ENCODE peak calls at places on chromosomes 3 and 15, in six cellular contexts. One of them, this sample, is unnamed.

GRCh38 chr3:50525987-50526386 is 22.6 kb upstream of the CACNA2D2 start:
- DNase-seq in fibroblast of pulmonary artery: peak; percentile 52
- DNase-seq in breast epithelium: no peak
- DNase-seq in psoas muscle: peak; percentile 64
- DNase-seq in DND-41: peak; percentile 74
- DNase-seq in AG04450: no peak
- DNase-seq in this sample: peak; percentile 82

GRCh38 chr15:67085818-67086649 is 20.6 kb downstream of the SMAD3 start:
- DNase-seq in fibroblast of pulmonary artery: peak; percentile 82
- DNase-seq in breast epithelium: no peak
- DNase-seq in psoas muscle: no peak
- DNase-seq in DND-41: no peak
- DNase-seq in AG04450: peak; percentile 62
- DNase-seq in this sample: peak; percentile 66

GRCh38 chr3:115239717-115240116 is 92.6 kb upstream of the ZBTB20 start:
- DNase-seq in fibroblast of pulmonary artery: peak; percentile 99
- DNase-seq in breast epithelium: no peak
- DNase-seq in psoas muscle: peak; percentile 53
- DNase-seq in DND-41: no peak
- DNase-seq in AG04450: peak; percentile 86
- DNase-seq in this sample: peak; percentile 95

GRCh38 chr3:177126015-177126773 is 71.1 kb downstream of the TBL1XR1 start:
- DNase-seq in fibroblast of pulmonary artery: peak; percentile 86
- DNase-seq in breast epithelium: no peak
- DNase-seq in psoas muscle: no peak
- DNase-seq in DND-41: no peak
- DNase-seq in AG04450: no peak
- DNase-seq in this sample: peak; percentile 90

GRCh38 chr3:110562621-110563020 is 509.0 kb upstream of the NECTIN3 start:
- DNase-seq in fibroblast of pulmonary artery: no peak
- DNase-seq in breast epithelium: no peak
- DNase-seq in psoas muscle: no peak
- DNase-seq in DND-41: no peak
- DNase-seq in AG04450: no peak
- DNase-seq in this sample: peak; percentile 14

GRCh38 chr15:70062321-70062956 is 35.3 kb downstream of the TLE3 start:
- DNase-seq in fibroblast of pulmonary artery: peak; percentile 88
- DNase-seq in breast epithelium: peak; percentile 77
- DNase-seq in psoas muscle: peak; percentile 77
- DNase-seq in DND-41: no peak
- DNase-seq in AG04450: peak; percentile 74
- DNase-seq in this sample: peak; percentile 21

GRCh38 chr3:65356331-65357286 is 668.8 kb upstream of the ADAMTS9 start:
- DNase-seq in fibroblast of pulmonary artery: no peak
- DNase-seq in breast epithelium: no peak
- DNase-seq in psoas muscle: no peak
- DNase-seq in DND-41: no peak
- DNase-seq in AG04450: no peak
- DNase-seq in this sample: no peak

GRCh38 chr3:102827386-102827785 is 392.6 kb downstream of the ZPLD1 start:
- DNase-seq in fibroblast of pulmonary artery: no peak
- DNase-seq in breast epithelium: no peak
- DNase-seq in psoas muscle: no peak
- DNase-seq in DND-41: no peak
- DNase-seq in AG04450: no peak
- DNase-seq in this sample: no peak

GRCh38 chr3:157865449-157865862 is 240.8 kb downstream of the SHOX2 start:
- DNase-seq in fibroblast of pulmonary artery: peak; percentile 8
- DNase-seq in breast epithelium: no peak
- DNase-seq in psoas muscle: no peak
- DNase-seq in DND-41: peak; percentile 45
- DNase-seq in AG04450: no peak
- DNase-seq in this sample: peak; percentile 46

GRCh38 chr15:41281236-41281635 is 50.2 kb downstream of the CHP1 start:
- DNase-seq in fibroblast of pulmonary artery: peak; percentile 70
- DNase-seq in breast epithelium: no peak
- DNase-seq in psoas muscle: no peak
- DNase-seq in DND-41: no peak
- DNase-seq in AG04450: peak; percentile 69
- DNase-seq in this sample: peak; percentile 87

DNA sequence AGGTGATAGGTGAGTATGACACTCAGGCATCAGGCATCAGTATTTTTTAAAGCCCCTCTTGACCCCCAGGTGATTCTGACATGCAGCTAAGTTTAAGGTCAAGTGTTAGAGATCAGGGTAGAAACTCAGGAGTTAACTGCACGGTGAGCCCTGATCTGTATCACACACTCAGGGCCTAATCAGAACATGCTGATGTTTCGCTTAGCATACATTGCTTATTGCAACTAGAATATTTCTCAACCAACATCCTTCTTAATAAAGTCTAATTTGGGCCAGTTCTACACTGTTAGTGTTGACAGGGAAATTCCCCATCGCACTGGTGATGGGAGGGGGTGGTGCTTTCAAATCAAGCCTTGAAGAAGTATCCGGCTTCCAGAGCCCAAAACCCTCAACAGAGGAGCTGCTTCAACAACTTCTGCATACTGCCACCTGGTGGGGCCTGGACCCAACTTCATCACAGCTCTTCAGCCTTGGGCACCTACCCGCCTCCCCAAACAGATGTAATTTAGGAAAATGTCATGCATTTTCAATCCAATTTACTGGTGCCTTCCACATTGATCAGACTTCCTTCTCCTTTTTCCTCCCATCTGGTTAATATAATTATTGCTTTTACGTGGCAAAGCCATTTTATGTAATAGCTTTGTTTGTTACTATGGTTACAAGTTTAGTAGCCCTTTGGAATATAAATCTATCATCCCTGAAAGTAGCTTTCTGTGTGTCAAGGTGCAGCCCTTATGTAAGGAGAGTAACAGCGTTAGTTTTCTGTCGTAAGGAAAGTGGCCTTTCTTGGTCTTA is 312.2 kb downstream of the RORA start:
- DNase-seq in fibroblast of pulmonary artery: peak; percentile 90
- DNase-seq in breast epithelium: peak; percentile 76
- DNase-seq in psoas muscle: peak; percentile 90
- DNase-seq in DND-41: peak; percentile 67
- DNase-seq in AG04450: peak; percentile 54
- DNase-seq in this sample: peak; percentile 77
- H3K4me3 ChIP-seq in fibroblast of pulmonary artery: no peak overlapping the region
- H3K4me3 ChIP-seq in breast epithelium: peak overlapping the region; percentile 1
- H3K4me3 ChIP-seq in psoas muscle: peak overlapping the region; percentile 58
- H3K4me3 ChIP-seq in DND-41: no peak overlapping the region
- H3K4me3 ChIP-seq in AG04450: no peak overlapping the region
- H3K4me3 ChIP-seq in this sample: no peak overlapping the region

DNA sequence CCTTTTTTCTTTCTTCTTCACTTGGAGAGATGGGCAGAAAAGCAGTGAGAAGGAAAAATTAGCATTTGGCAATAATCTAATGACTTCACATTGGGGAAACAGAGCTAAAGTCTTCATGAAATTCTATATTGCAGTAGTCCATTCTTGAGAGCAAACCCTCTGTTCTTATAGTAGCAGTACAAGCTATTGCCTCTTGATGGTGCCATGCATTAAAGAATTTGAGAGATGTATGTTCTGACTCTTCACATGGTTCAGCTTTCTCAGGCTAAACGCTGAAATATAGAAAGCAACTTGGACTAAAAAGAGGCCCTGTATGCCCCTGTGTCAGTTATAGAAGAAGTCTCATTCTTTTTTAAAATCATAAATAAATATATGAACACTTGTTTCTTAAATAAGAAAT is 36.0 kb downstream of the PHLDB2 start:
- DNase-seq in fibroblast of pulmonary artery: peak; percentile 65
- DNase-seq in breast epithelium: no peak
- DNase-seq in psoas muscle: no peak
- DNase-seq in DND-41: no peak
- DNase-seq in AG04450: no peak
- DNase-seq in this sample: no peak
- TF ChIP-seq CTCF in fibroblast of pulmonary artery: peak; percentile 51
- TF ChIP-seq CTCF in breast epithelium: peak; percentile 23
- TF ChIP-seq CTCF in psoas muscle: peak; percentile 53
- TF ChIP-seq CTCF in DND-41: peak; percentile 34
- TF ChIP-seq CTCF in AG04450: peak; percentile 74
- TF ChIP-seq CTCF in this sample: peak; percentile 32

DNA sequence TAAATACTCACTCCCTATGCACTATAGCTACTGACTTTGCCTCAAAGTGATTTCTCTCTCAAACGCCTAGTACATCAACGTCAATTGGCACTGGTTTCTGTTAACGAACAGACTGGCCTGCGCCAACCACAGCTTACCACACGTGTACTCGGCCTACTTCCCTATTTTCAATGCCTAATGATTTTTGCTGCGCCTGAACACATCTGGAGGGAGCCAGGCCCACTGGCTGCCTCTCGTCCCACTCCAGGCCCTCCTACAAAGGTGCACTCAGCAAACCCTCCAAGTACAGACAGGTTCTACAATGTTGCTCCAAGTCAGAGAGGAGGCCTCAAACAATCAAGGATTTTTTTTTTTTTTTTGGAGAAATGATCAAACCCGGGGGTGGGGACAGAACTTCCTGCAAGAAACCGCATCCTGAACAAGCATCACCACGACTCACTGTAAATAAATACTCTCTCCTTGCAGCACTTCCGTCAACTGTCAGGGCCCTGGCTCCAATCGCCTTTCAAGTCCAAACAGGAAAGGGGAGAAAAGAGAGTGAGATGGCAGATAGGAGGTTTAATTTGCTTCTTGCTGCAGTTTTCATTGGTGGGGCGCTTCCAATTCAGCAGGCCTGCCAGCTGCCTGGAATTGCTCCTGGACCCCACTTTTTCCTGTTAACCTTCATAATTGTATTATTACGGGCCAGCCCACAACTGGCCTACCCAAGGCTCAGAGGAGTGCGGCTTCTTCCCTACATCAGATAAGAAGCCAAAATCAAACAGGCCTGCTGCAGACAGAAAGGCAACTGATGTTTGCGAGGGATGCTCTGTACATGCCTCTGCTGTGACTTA is 139.3 kb downstream of the FOXP1 start:
- DNase-seq in fibroblast of pulmonary artery: peak; percentile 75
- DNase-seq in breast epithelium: peak; percentile 69
- DNase-seq in psoas muscle: peak; percentile 61
- DNase-seq in DND-41: peak; percentile 90
- DNase-seq in AG04450: peak; percentile 59
- DNase-seq in this sample: peak; percentile 98
- H3K4me3 ChIP-seq in fibroblast of pulmonary artery: no peak overlapping the region
- H3K4me3 ChIP-seq in breast epithelium: peak overlapping the region; percentile 26
- H3K4me3 ChIP-seq in psoas muscle: no peak overlapping the region
- H3K4me3 ChIP-seq in DND-41: no peak overlapping the region
- H3K4me3 ChIP-seq in AG04450: no peak overlapping the region
- H3K4me3 ChIP-seq in this sample: no peak overlapping the region

GRCh38 chr15:94416829-94417228 is 185.5 kb downstream of the MCTP2 start:
- DNase-seq in fibroblast of pulmonary artery: no peak
- DNase-seq in breast epithelium: no peak
- DNase-seq in psoas muscle: no peak
- DNase-seq in DND-41: no peak
- DNase-seq in AG04450: no peak
- DNase-seq in this sample: no peak

GRCh38 chr15:94411279-94411678 is 179.9 kb downstream of the MCTP2 start:
- DNase-seq in fibroblast of pulmonary artery: no peak
- DNase-seq in breast epithelium: no peak
- DNase-seq in psoas muscle: no peak
- DNase-seq in DND-41: no peak
- DNase-seq in AG04450: no peak
- DNase-seq in this sample: no peak

GRCh38 chr15:94414921-94415320 is 183.6 kb downstream of the MCTP2 start:
- DNase-seq in fibroblast of pulmonary artery: no peak
- DNase-seq in breast epithelium: no peak
- DNase-seq in psoas muscle: no peak
- DNase-seq in DND-41: no peak
- DNase-seq in AG04450: no peak
- DNase-seq in this sample: peak; percentile 9

GRCh38 chr15:94417464-94418293 is 186.3 kb downstream of the MCTP2 start:
- DNase-seq in fibroblast of pulmonary artery: no peak
- DNase-seq in breast epithelium: no peak
- DNase-seq in psoas muscle: no peak
- DNase-seq in DND-41: no peak
- DNase-seq in AG04450: no peak
- DNase-seq in this sample: no peak

DNA sequence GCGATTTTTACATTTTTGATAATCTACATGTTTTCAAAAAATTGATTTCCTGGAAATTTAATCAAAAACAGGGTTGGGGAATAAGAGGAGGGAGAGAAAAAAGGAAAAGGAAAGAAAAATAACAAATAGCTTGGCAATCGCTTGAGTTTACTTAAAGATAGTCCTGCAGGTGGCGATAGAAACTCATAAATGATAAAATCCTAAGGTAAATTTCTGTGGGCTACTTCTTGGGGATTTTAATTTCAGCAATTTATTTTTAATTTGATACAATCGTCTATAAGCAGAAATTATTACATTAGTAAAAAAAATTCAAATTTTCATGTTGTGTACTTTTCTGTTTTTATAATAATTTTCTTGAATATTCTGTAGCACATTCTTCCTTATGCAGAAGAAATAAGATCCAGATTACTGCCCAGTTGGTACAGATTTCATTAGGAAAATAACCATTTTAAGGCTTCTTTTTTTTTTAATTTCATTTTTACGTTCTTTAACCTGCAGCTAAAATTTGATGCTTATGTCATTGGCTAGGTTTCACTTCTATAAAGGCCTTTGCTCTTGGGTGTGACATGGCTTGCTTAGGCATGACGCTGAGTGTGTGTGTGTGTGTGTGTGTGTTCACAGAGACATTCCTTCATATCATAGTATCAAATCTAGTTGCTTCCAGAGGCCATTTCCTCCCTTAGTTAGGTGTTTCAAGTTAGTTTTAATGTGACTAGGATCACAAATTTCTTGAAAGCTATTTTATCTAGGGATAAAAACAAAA is 181.8 kb downstream of the MCTP2 start:
- DNase-seq in fibroblast of pulmonary artery: peak; percentile 33
- DNase-seq in breast epithelium: no peak
- DNase-seq in psoas muscle: no peak
- DNase-seq in DND-41: no peak
- DNase-seq in AG04450: no peak
- DNase-seq in this sample: peak; percentile 51
- TF ChIP-seq CTCF in fibroblast of pulmonary artery: peak; percentile 30
- TF ChIP-seq CTCF in breast epithelium: no peak
- TF ChIP-seq CTCF in psoas muscle: peak; percentile 42
- TF ChIP-seq CTCF in DND-41: peak; percentile 55
- TF ChIP-seq CTCF in AG04450: peak; percentile 61
- TF ChIP-seq CTCF in this sample: peak; percentile 53

DNA sequence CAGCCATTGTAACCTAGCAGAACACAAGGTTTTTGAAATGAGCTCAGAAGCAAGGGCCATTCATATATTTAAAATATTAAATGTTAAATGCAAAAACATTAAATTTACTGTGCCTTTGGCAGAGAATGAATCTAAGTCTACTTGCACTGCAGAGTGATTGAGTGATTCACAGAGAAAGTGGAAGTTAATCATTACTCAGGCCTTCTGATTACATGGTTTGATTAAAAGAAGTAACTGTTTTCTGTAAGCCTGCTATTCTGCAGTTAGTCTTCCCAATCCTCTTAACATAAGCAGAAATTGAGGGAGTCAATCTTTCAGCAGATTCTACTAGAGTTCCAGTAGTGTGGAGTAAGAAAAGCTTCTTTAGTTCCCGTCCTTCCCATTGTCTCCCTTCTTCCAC is 1.5 kb downstream of the NLGN1 start:
- DNase-seq in fibroblast of pulmonary artery: no peak
- DNase-seq in breast epithelium: no peak
- DNase-seq in psoas muscle: no peak
- DNase-seq in DND-41: no peak
- DNase-seq in AG04450: no peak
- DNase-seq in this sample: no peak
- H3K4me3 ChIP-seq in fibroblast of pulmonary artery: no peak overlapping the region
- H3K4me3 ChIP-seq in breast epithelium: no peak overlapping the region
- H3K4me3 ChIP-seq in psoas muscle: peak overlapping the region; percentile 73
- H3K4me3 ChIP-seq in DND-41: no peak overlapping the region
- H3K4me3 ChIP-seq in AG04450: no peak overlapping the region
- H3K4me3 ChIP-seq in this sample: no peak overlapping the region